ENCODE peak calls at places on chromosomes 11 and 22, in eight cellular contexts. B is right atrium auricular region; J is GM03348; F is head of caudate nucleus; A is T-cell; G is uterus; T is activated effector memory CD4-positive, alpha-beta T cell treated with Interleukin-2 at 50 U/mL for 16 hours; R is endothelial cell. K is an unnamed sample.

GRCh38 chr22:40728731-40729189 is 49.5 kb downstream of the MCHR1 start:
- DNase-seq in B (no peak), J (no peak), F (no peak), A (peak; percentile 59), G (no peak), T (peak; percentile 64), R (no peak), K (no peak)

GRCh38 chr11:69880041-69880802 is 61.0 kb upstream of the FGF3 start:
- DNase-seq in B (no peak), J (no peak), F (no peak), A (no peak), G (no peak), T (no peak), R (no peak), K (no peak)

GRCh38 chr11:45473491-45473890 is 187.3 kb upstream of the SYT13 start:
- DNase-seq in B (no peak), J (no peak), F (no peak), A (no peak), G (no peak), T (no peak), R (no peak), K (no peak)

GRCh38 chr11:80521592-80521991 is 1080.8 kb upstream of the TENM4 start:
- DNase-seq in B (no peak), J (no peak), F (no peak), A (no peak), G (no peak), T (no peak), R (no peak), K (no peak)

GRCh38 chr11:120586072-120586471 is 74.5 kb downstream of the GRIK4 start:
- DNase-seq in B (no peak), J (no peak), F (no peak), A (no peak), G (no peak), T (no peak), R (no peak), K (no peak)

GRCh38 chr22:30537083-30537731 is 9.3 kb downstream of the SEC14L6 start:
- DNase-seq in B (no peak), J (no peak), F (no peak), A (no peak), G (no peak), T (no peak), R (no peak), K (no peak)

GRCh38 chr11:94897330-94897768 is 76.0 kb downstream of the CWC15 start:
- DNase-seq in B (peak; percentile 61), J (peak; percentile 59), F (peak; percentile 57), A (no peak), G (peak; percentile 67), T (no peak), R (peak; percentile 42), K (peak; percentile 32)

GRCh38 chr22:20008221-20008995 is 8.2 kb downstream of the ARVCF start:
- DNase-seq in B (no peak), J (no peak), F (no peak), A (no peak), G (no peak), T (no peak), R (no peak), K (no peak)

GRCh38 chr11:61851900-61852295 is 23.8 kb downstream of the FADS2 start:
- DNase-seq in B (no peak), J (no peak), F (no peak), A (no peak), G (no peak), T (no peak), R (no peak), K (no peak)

GRCh38 chr11:113994077-113994954 is 19.4 kb downstream of the HTR3A start:
- DNase-seq in B (no peak), J (peak; percentile 70), F (no peak), A (peak; percentile 25), G (no peak), T (peak; percentile 12), R (peak; percentile 43), K (no peak)

GRCh38 chr11:88340366-88340930 is 2.9 kb upstream of the CTSC start:
- DNase-seq in B (no peak), J (no peak), F (no peak), A (no peak), G (no peak), T (no peak), R (no peak), K (peak; percentile 68)

GRCh38 chr22:26360169-26360885 is 68.7 kb upstream of the ASPHD2 start:
- DNase-seq in B (peak; percentile 83), J (peak; percentile 81), F (peak; percentile 67), A (peak; percentile 49), G (peak; percentile 43), T (peak; percentile 41), R (peak; percentile 72), K (peak; percentile 50)

GRCh38 chr22:44360306-44360685 is 47.5 kb upstream of the SHISAL1 start:
- DNase-seq in B (no peak), J (no peak), F (no peak), A (no peak), G (no peak), T (no peak), R (no peak), K (no peak)

GRCh38 chr11:133240908-133241307 is 291.4 kb downstream of the OPCML start:
- DNase-seq in B (no peak), J (no peak), F (no peak), A (no peak), G (no peak), T (no peak), R (no peak), K (no peak)

GRCh38 chr11:47983464-47984397 is 3.4 kb downstream of the PTPRJ start:
- DNase-seq in B (no peak), J (peak; percentile 53), F (no peak), A (no peak), G (no peak), T (no peak), R (no peak), K (no peak)

GRCh38 chr11:134656861-134657540 is 245.0 kb upstream of the B3GAT1 start:
- DNase-seq in B (peak; percentile 28), J (no peak), F (no peak), A (no peak), G (peak; percentile 3), T (no peak), R (no peak), K (no peak)

GRCh38 chr22:24588756-24589481 is 4.0 kb downstream of the LRRC75B start:
- DNase-seq in B (no peak), J (no peak), F (no peak), A (no peak), G (no peak), T (no peak), R (no peak), K (no peak)

GRCh38 chr22:36344106-36344827 is 43.5 kb downstream of the MYH9 start:
- DNase-seq in B (no peak), J (no peak), F (peak; percentile 70), A (no peak), G (no peak), T (no peak), R (no peak), K (no peak)

GRCh38 chr11:48307760-48308386 is 1.9 kb downstream of the OR4S1 start:
- DNase-seq in B (peak; percentile 65), J (peak; percentile 64), F (peak; percentile 69), A (no peak), G (no peak), T (peak; percentile 48), R (peak; percentile 49), K (peak; percentile 14)

GRCh38 chr11:119236891-119237290 is 30.8 kb downstream of the CBL start:
- DNase-seq in B (no peak), J (no peak), F (no peak), A (no peak), G (no peak), T (no peak), R (no peak), K (peak; percentile 68)